ENCODE peak calls at places on chromosome 10, in four cellular contexts. One of them, this sample, is unnamed.

GRCh38 chr10:116621934-116622655 is 1.3 kb downstream of the PNLIPRP2 start:
- DNase-seq in MM.1S: no peak
- DNase-seq in nephron progenitor cell: no peak
- DNase-seq in HEK293T: no peak
- DNase-seq in this sample: no peak

GRCh38 chr10:23095404-23095965 is at the start of gene MSRB2:
- DNase-seq in MM.1S: peak
- DNase-seq in nephron progenitor cell: peak
- DNase-seq in HEK293T: peak
- DNase-seq in this sample: peak

GRCh38 chr10:20970044-20970443 is 72.9 kb upstream of the NEBL start:
- DNase-seq in MM.1S: no peak
- DNase-seq in HEK293T: no peak
- DNase-seq in nephron progenitor cell: no peak
- DNase-seq in this sample: no peak

GRCh38 chr10:117346574-117346973 is 28.7 kb downstream of the PDZD8 start:
- DNase-seq in MM.1S: no peak
- DNase-seq in nephron progenitor cell: no peak
- DNase-seq in HEK293T: no peak
- DNase-seq in this sample: no peak

GRCh38 chr10:17236468-17236886 is 8.4 kb downstream of the VIM start:
- DNase-seq in MM.1S: no peak
- DNase-seq in nephron progenitor cell: no peak
- DNase-seq in HEK293T: no peak
- DNase-seq in this sample: no peak

GRCh38 chr10:74460812-74461211 is 309.8 kb downstream of the ADK start:
- DNase-seq in MM.1S: no peak
- DNase-seq in nephron progenitor cell: no peak
- DNase-seq in HEK293T: no peak
- DNase-seq in this sample: no peak

GRCh38 chr10:72611783-72612182 is 14.1 kb downstream of the MICU1 start:
- DNase-seq in nephron progenitor cell: no peak
- DNase-seq in HEK293T: no peak
- DNase-seq in MM.1S: peak
- DNase-seq in this sample: peak

GRCh38 chr10:94349327-94349726 is 13.4 kb downstream of the NOC3L start:
- DNase-seq in nephron progenitor cell: no peak
- DNase-seq in HEK293T: no peak
- DNase-seq in MM.1S: no peak
- DNase-seq in this sample: no peak

GRCh38 chr10:47231414-47231813 is 68.6 kb upstream of the GDF10 start:
- DNase-seq in MM.1S: no peak
- DNase-seq in nephron progenitor cell: no peak
- DNase-seq in HEK293T: no peak
- DNase-seq in this sample: no peak

GRCh38 chr10:77386833-77387232 is 250.8 kb downstream of the KCNMA1 start:
- DNase-seq in MM.1S: no peak
- DNase-seq in HEK293T: no peak
- DNase-seq in nephron progenitor cell: no peak
- DNase-seq in this sample: no peak

GRCh38 chr10:95517536-95518454 is 43.4 kb downstream of the SORBS1 start:
- DNase-seq in HEK293T: no peak
- DNase-seq in nephron progenitor cell: no peak
- DNase-seq in MM.1S: no peak
- DNase-seq in this sample: peak

GRCh38 chr10:129820451-129820850 is 143.6 kb downstream of the EBF3 start:
- DNase-seq in nephron progenitor cell: no peak
- DNase-seq in MM.1S: no peak
- DNase-seq in HEK293T: no peak
- DNase-seq in this sample: no peak

GRCh38 chr10:80407836-80408197 is 534 bp upstream of the PRXL2A start:
- DNase-seq in HEK293T: no peak
- DNase-seq in nephron progenitor cell: peak
- DNase-seq in MM.1S: no peak
- DNase-seq in this sample: peak

GRCh38 chr10:70672165-70672992 is at the start of gene ADAMTS14:
- DNase-seq in HEK293T: peak
- DNase-seq in nephron progenitor cell: peak
- DNase-seq in MM.1S: peak
- DNase-seq in this sample: peak

GRCh38 chr10:109889867-109890266 is 33.4 kb downstream of the XPNPEP1 start:
- DNase-seq in MM.1S: no peak
- DNase-seq in HEK293T: no peak
- DNase-seq in nephron progenitor cell: no peak
- DNase-seq in this sample: no peak

GRCh38 chr10:79608505-79609375 is 2.0 kb upstream of the SFTPA1 start:
- DNase-seq in MM.1S: peak
- DNase-seq in HEK293T: peak
- DNase-seq in nephron progenitor cell: peak
- DNase-seq in this sample: peak

GRCh38 chr10:43793714-43794113 is 145.0 kb upstream of the ZNF32 start:
- DNase-seq in HEK293T: no peak
- DNase-seq in MM.1S: no peak
- DNase-seq in nephron progenitor cell: no peak
- DNase-seq in this sample: no peak

GRCh38 chr10:14605231-14605925 is 169.3 kb downstream of the FAM107B start:
- DNase-seq in HEK293T: no peak
- DNase-seq in nephron progenitor cell: no peak
- DNase-seq in MM.1S: peak
- DNase-seq in this sample: no peak

GRCh38 chr10:117530791-117531190 is 11.8 kb upstream of the EMX2 start:
- DNase-seq in HEK293T: no peak
- DNase-seq in MM.1S: no peak
- DNase-seq in nephron progenitor cell: no peak
- DNase-seq in this sample: no peak

GRCh38 chr10:18005781-18006456 is 54.2 kb downstream of the SLC39A12 start:
- DNase-seq in HEK293T: no peak
- DNase-seq in MM.1S: no peak
- DNase-seq in nephron progenitor cell: no peak
- DNase-seq in this sample: no peak

GRCh38 chr10:30803901-30804322 is 174.4 kb upstream of the LYZL2 start:
- DNase-seq in HEK293T: no peak
- DNase-seq in MM.1S: no peak
- DNase-seq in nephron progenitor cell: no peak
- DNase-seq in this sample: no peak

GRCh38 chr10:53664620-53665019 is 892.0 kb upstream of the MBL2 start:
- DNase-seq in nephron progenitor cell: peak
- DNase-seq in HEK293T: no peak
- DNase-seq in MM.1S: no peak
- DNase-seq in this sample: peak

GRCh38 chr10:112981553-112981952 is 31.5 kb downstream of the TCF7L2 start:
- DNase-seq in HEK293T: no peak
- DNase-seq in MM.1S: peak
- DNase-seq in nephron progenitor cell: no peak
- DNase-seq in this sample: peak

GRCh38 chr10:46542567-46543323 is 13.7 kb downstream of the GPRIN2 start:
- DNase-seq in nephron progenitor cell: peak
- DNase-seq in MM.1S: no peak
- DNase-seq in HEK293T: no peak
- DNase-seq in this sample: no peak

GRCh38 chr10:59557052-59557451 is 152.6 kb downstream of the SLC16A9 start:
- DNase-seq in HEK293T: peak
- DNase-seq in MM.1S: no peak
- DNase-seq in nephron progenitor cell: peak
- DNase-seq in this sample: no peak

GRCh38 chr10:79292789-79293746 is 54.2 kb upstream of the PPIF start:
- DNase-seq in HEK293T: peak
- DNase-seq in MM.1S: no peak
- DNase-seq in nephron progenitor cell: peak
- DNase-seq in this sample: peak

GRCh38 chr10:86710987-86711236 is 42.6 kb downstream of the LDB3 start:
- DNase-seq in nephron progenitor cell: no peak
- DNase-seq in HEK293T: no peak
- DNase-seq in MM.1S: no peak
- DNase-seq in this sample: no peak

GRCh38 chr10:74825033-74825370 is 1.4 kb upstream of the KAT6B start:
- DNase-seq in HEK293T: no peak
- DNase-seq in nephron progenitor cell: no peak
- DNase-seq in MM.1S: peak
- DNase-seq in this sample: peak

GRCh38 chr10:132368881-132369635 is 27.9 kb upstream of the PWWP2B start:
- DNase-seq in HEK293T: no peak
- DNase-seq in MM.1S: no peak
- DNase-seq in nephron progenitor cell: no peak
- DNase-seq in this sample: no peak

GRCh38 chr10:72248477-72249151 is 25.1 kb upstream of the DDIT4 start:
- DNase-seq in HEK293T: peak
- DNase-seq in nephron progenitor cell: no peak
- DNase-seq in MM.1S: peak
- DNase-seq in this sample: peak

GRCh38 chr10:75431180-75432111 is at the start of gene LRMDA:
- DNase-seq in HEK293T: no peak
- DNase-seq in nephron progenitor cell: peak
- DNase-seq in MM.1S: peak
- DNase-seq in this sample: no peak

GRCh38 chr10:88157981-88158465 is 294.6 kb downstream of the PTEN start:
- DNase-seq in nephron progenitor cell: no peak
- DNase-seq in HEK293T: no peak
- DNase-seq in MM.1S: no peak
- DNase-seq in this sample: no peak

GRCh38 chr10:101072923-101073322 is 11.1 kb downstream of the KAZALD1 start:
- DNase-seq in MM.1S: no peak
- DNase-seq in nephron progenitor cell: no peak
- DNase-seq in HEK293T: no peak
- DNase-seq in this sample: no peak

GRCh38 chr10:44102726-44103255 is 282.1 kb downstream of the CXCL12 start:
- DNase-seq in MM.1S: no peak
- DNase-seq in HEK293T: no peak
- DNase-seq in nephron progenitor cell: no peak
- DNase-seq in this sample: no peak

GRCh38 chr10:122192142-122192541 is 79.0 kb upstream of the BTBD16 start:
- DNase-seq in nephron progenitor cell: no peak
- DNase-seq in HEK293T: no peak
- DNase-seq in MM.1S: no peak
- DNase-seq in this sample: no peak